ENCODE peak calls at places on chromosome 1, in four cellular contexts. A, K, B and O are unnamed samples.

GRCh38 chr1:36750706-36751105 is 268.0 kb upstream of the CSF3R start:
- DNase-seq in B (no peak), A (no peak), K (no peak), O (no peak)

GRCh38 chr1:78627321-78627720 is 7.1 kb downstream of the IFI44L start:
- DNase-seq in K (no peak), A (no peak), B (no peak), O (no peak)

GRCh38 chr1:160374291-160374690 is 7.4 kb downstream of the NHLH1 start:
- DNase-seq in K (no peak), A (no peak), B (no peak), O (no peak)

GRCh38 chr1:78549366-78549765 is 58.6 kb downstream of the PTGFR start:
- DNase-seq in A (no peak), K (no peak), B (no peak), O (no peak)

GRCh38 chr1:232378266-232379041 is 251.5 kb downstream of the SIPA1L2 start:
- DNase-seq in A (no peak), K (no peak), B (no peak), O (no peak)

GRCh38 chr1:5690291-5690690 is 301.9 kb downstream of the NPHP4 start:
- DNase-seq in B (no peak), K (no peak), A (no peak), O (no peak)

GRCh38 chr1:77126309-77126708 is 92.9 kb downstream of the PIGK start:
- DNase-seq in A (peak; percentile 53), K (no peak), B (peak; percentile 39), O (peak; percentile 78)

GRCh38 chr1:248140846-248141245 is 4.1 kb upstream of the OR2M5 start:
- DNase-seq in A (no peak), B (no peak), K (no peak), O (no peak)

GRCh38 chr1:196209983-196210382 is 398.3 kb downstream of the KCNT2 start:
- DNase-seq in K (no peak), B (no peak), A (no peak), O (no peak)

GRCh38 chr1:92066321-92066720 is 8.9 kb downstream of the SETSIP start:
- DNase-seq in B (no peak), K (no peak), A (no peak), O (no peak)

GRCh38 chr1:208857471-208857870 is 613.3 kb upstream of the PLXNA2 start:
- DNase-seq in K (no peak), B (no peak), A (no peak), O (no peak)

GRCh38 chr1:153565529-153566374 is at the start of gene S100A2:
- DNase-seq in B (peak; percentile 40), K (peak; percentile 39), A (no peak), O (no peak)

GRCh38 chr1:153568367-153569099 is 2.9 kb upstream of the S100A2 start:
- DNase-seq in A (peak; percentile 95), B (peak; percentile 86), K (peak; percentile 9), O (peak; percentile 93)

GRCh38 chr1:153566414-153567371 is 1.0 kb upstream of the S100A2 start:
- DNase-seq in A (peak; percentile 62), B (peak; percentile 89), K (peak; percentile 37), O (peak; percentile 97)

GRCh38 chr1:153569465-153569864 is 3.8 kb upstream of the S100A2 start:
- DNase-seq in A (no peak), K (no peak), B (no peak), O (no peak)

GRCh38 chr1:153567621-153568366 is 2.1 kb upstream of the S100A2 start:
- DNase-seq in B (peak; percentile 50), K (no peak), A (no peak), O (no peak)
- TF ChIP-seq SUZ12 in B (no peak), K (no peak), A (no peak), O (no peak)

DNA sequence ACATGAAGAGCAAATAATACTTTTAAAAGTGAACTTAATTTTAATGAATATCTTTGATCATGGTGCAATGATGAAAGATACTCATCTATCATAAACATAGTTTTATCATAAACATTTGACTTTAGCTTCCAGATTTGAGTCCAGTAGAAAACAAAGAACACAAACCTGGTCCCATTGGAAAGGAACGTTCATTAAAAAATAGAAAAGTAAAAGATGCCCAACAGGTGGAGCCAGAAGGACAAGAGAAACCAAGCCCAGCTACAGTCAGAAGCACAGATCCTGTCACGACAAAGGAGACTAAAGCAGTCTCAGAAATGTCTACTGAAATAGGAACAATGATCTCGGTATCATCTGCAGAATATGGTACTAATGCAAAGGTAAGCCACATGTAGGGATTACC is 55.6 kb upstream of the MYOCOS start:
- DNase-seq in K (no peak), B (no peak), A (no peak), O (no peak)
- TF ChIP-seq SUZ12 in K (no peak), B (no peak), A (no peak), O (no peak)

DNA sequence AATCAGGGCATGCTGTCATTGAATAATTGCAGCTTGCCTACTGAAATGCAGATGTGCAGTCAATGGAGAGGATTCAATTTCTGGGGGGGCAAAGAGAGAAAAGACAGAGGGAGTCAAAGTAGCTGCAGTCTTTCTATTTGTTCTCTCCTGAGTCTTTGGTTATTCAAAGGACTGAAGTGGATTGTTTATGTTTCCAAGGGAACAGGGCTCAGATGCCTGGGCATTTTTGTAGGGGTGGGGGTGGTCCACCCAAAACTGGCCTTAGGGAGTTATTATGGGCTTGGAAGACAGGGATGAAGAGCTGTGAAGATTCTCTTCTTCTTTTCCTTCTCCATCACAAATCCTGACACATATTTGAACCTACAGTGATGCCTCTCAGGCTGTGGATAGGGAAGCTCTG is 408.8 kb upstream of the DAB1 start:
- DNase-seq in A (no peak), B (no peak), K (no peak), O (peak; percentile 81)
- TF ChIP-seq SUZ12 in A (no peak), B (no peak), K (no peak), O (no peak)

DNA sequence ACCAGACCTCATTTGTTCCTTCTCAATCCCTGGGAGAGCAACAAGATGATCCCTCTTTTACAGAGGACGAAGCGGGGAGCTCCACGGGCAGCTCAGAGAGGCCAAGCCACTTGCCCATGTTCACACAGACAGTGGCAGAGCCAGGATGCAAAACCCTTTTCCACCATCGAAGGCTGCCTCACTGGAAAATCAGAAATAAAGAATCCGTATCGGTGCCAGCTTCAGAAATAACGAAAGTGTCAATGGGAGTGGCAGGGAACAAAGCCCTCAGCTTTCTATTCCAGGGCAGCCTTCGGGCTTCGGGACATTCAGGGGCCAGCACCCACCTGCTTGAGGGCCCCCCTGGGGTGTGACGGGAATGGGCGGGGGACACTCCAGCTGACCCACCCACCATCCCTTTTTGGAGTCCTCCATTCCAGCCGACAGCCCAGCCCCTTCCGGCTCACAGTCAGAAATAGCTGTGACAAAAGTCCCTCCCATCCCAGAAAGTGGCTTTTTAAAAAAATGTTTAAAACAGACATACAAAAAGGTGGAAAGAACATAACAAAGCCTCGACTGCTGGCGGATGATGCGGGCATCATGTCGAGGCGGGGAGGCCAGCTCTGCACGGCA is 6.0 kb downstream of the IFFO2 start:
- DNase-seq in A (no peak), B (no peak), K (no peak), O (no peak)
- TF ChIP-seq SUZ12 in A (no peak), B (no peak), K (no peak), O (no peak)

GRCh38 chr1:12014141-12014981 is 4.9 kb upstream of the MIIP start:
- DNase-seq in B (no peak), A (no peak), K (no peak), O (no peak)
- TF ChIP-seq SUZ12 in B (no peak), A (no peak), K (no peak), O (no peak)

GRCh38 chr1:12047120-12047876 is 15.8 kb upstream of the TNFRSF8 start:
- DNase-seq in A (no peak), B (no peak), K (peak; percentile 94), O (no peak)
- TF ChIP-seq SUZ12 in A (no peak), B (no peak), K (no peak), O (no peak)

GRCh38 chr1:14676400-14676799 is 77.9 kb downstream of the KAZN start:
- DNase-seq in B (no peak), K (no peak), A (no peak), O (no peak)

GRCh38 chr1:14678011-14678638 is 79.6 kb downstream of the KAZN start:
- DNase-seq in K (no peak), A (no peak), B (no peak), O (no peak)

GRCh38 chr1:14679027-14679688 is 80.7 kb downstream of the KAZN start:
- DNase-seq in B (no peak), K (no peak), A (no peak), O (no peak)

GRCh38 chr1:14674030-14674429 is 75.5 kb downstream of the KAZN start:
- DNase-seq in K (no peak), B (no peak), A (no peak), O (no peak)

GRCh38 chr1:14677291-14677690 is 78.8 kb downstream of the KAZN start:
- DNase-seq in K (no peak), A (no peak), B (no peak), O (no peak)
- TF ChIP-seq SUZ12 in K (no peak), A (no peak), B (no peak), O (no peak)

GRCh38 chr1:200905411-200906052 is 10.8 kb downstream of the INAVA start:
- DNase-seq in B (peak; percentile 60), K (no peak), A (no peak), O (no peak)

GRCh38 chr1:200908158-200908868 is 13.6 kb downstream of the INAVA start:
- DNase-seq in K (no peak), B (no peak), A (no peak), O (no peak)

GRCh38 chr1:200909071-200909470 is 14.4 kb downstream of the INAVA start:
- DNase-seq in K (no peak), A (no peak), B (no peak), O (no peak)

GRCh38 chr1:200906491-200906890 is 11.8 kb downstream of the INAVA start:
- DNase-seq in A (no peak), K (no peak), B (no peak), O (no peak)

GRCh38 chr1:200907611-200908097 is 13.0 kb downstream of the INAVA start:
- DNase-seq in B (peak; percentile 90), K (peak; percentile 67), A (no peak), O (no peak)
- TF ChIP-seq SUZ12 in B (no peak), K (no peak), A (no peak), O (no peak)

GRCh38 chr1:21816602-21817302 is 4.7 kb downstream of the LDLRAD2 start:
- DNase-seq in K (no peak), B (peak; percentile 27), A (no peak), O (no peak)
- TF ChIP-seq SUZ12 in K (no peak), B (no peak), A (no peak), O (no peak)